ENCODE peak calls at places on chromosomes 4 and X, in ten cellular contexts. Z is MM.1S, J is hepatocyte, D is DND-41, R is keratinocyte, K is IMR-90, W is SK-N-SH, B is HepG2, E is PC-3, G is GM23338. O is an unnamed sample. For H3K27me3, the result is how much of the 10 kb centered on the place peaks cover.

GRCh38 chrX:15301924-15302323 is 13.5 kb downstream of the ASB11 start:
- DNase-seq in Z (no peak), J (peak), D (peak), R (no peak), K (peak), W (no peak), B (no peak), E (no peak), G (no peak), O (no peak)

GRCh38 chrX:9447906-9448305 is 17.0 kb upstream of the TBL1X start:
- DNase-seq in Z (no peak), J (no peak), D (no peak), R (no peak), K (no peak), W (no peak), B (no peak), E (no peak), G (no peak), O (no peak)

GRCh38 chr4:158786155-158786581 is 17.3 kb downstream of the FNIP2 start:
- DNase-seq in Z (no peak), J (no peak), D (no peak), R (no peak), K (peak), W (no peak), B (no peak), E (no peak), G (no peak), O (no peak)

GRCh38 chr4:121697626-121698025 is 846 bp upstream of the ANXA5 start:
- DNase-seq in Z (no peak), J (no peak), D (no peak), R (no peak), K (no peak), W (no peak), B (no peak), E (no peak), G (no peak), O (no peak)

GRCh38 chr4:76955187-76955586 is 5.6 kb downstream of the SEPTIN11 start:
- DNase-seq in Z (no peak), J (peak), D (no peak), R (no peak), K (peak), W (no peak), B (no peak), E (no peak), G (no peak), O (no peak)

GRCh38 chr4:90580271-90580825 is 453.2 kb downstream of the CCSER1 start:
- DNase-seq in Z (no peak), J (no peak), D (no peak), R (no peak), K (no peak), W (no peak), B (no peak), E (no peak), G (peak), O (no peak)

GRCh38 chr4:80539190-80539589 is 203.7 kb downstream of the CFAP299 start:
- DNase-seq in Z (no peak), J (no peak), D (no peak), R (no peak), K (no peak), W (no peak), B (no peak), E (no peak), G (peak), O (no peak)

GRCh38 chrX:23616361-23616760 is 50.9 kb upstream of the PRDX4 start:
- DNase-seq in Z (peak), J (peak), D (no peak), R (no peak), K (peak), W (peak), B (peak), E (peak), G (peak), O (no peak)

GRCh38 chr4:57182132-57182874 is 72.1 kb upstream of the IGFBP7 start:
- DNase-seq in Z (no peak), J (no peak), D (no peak), R (no peak), K (no peak), W (peak), B (no peak), E (no peak), G (no peak), O (no peak)

GRCh38 chr4:143036443-143036842 is 148.3 kb upstream of the USP38 start:
- DNase-seq in Z (no peak), J (no peak), D (no peak), R (no peak), K (no peak), W (no peak), B (no peak), E (no peak), G (no peak), O (no peak)

GRCh38 chr4:115851918-115852766 is 738.7 kb upstream of the NDST4 start:
- DNase-seq in Z (peak), J (peak), D (peak), R (no peak), K (no peak), W (peak), B (peak), E (peak), G (peak), O (peak)

GRCh38 chr4:128700659-128701350 is 108.7 kb upstream of the JADE1 start:
- DNase-seq in Z (no peak), J (no peak), D (no peak), R (no peak), K (no peak), W (no peak), B (no peak), E (no peak), G (no peak), O (no peak)

GRCh38 chr4:167721574-167721973 is 370.8 kb upstream of the ANXA10 start:
- DNase-seq in Z (no peak), J (no peak), D (no peak), R (no peak), K (no peak), W (no peak), B (no peak), E (peak), G (no peak), O (no peak)

GRCh38 chr4:152310223-152310622 is 225.7 kb downstream of the FBXW7 start:
- DNase-seq in Z (peak), J (no peak), D (peak), R (no peak), K (peak), W (no peak), B (no peak), E (peak), G (peak), O (peak)

GRCh38 chr4:166091914-166092510 is 219.0 kb downstream of the TLL1 start:
- DNase-seq in Z (peak), J (peak), D (no peak), R (no peak), K (peak), W (peak), B (peak), E (peak), G (peak), O (no peak)

GRCh38 chrX:38717871-38718270 is 83.4 kb upstream of the MID1IP1 start:
- DNase-seq in Z (peak), J (peak), D (peak), R (no peak), K (peak), W (peak), B (peak), E (peak), G (peak), O (no peak)

GRCh38 chr4:8007581-8007980 is 67.9 kb upstream of the AFAP1 start:
- DNase-seq in Z (no peak), J (no peak), D (no peak), R (no peak), K (no peak), W (no peak), B (no peak), E (no peak), G (no peak), O (no peak)

GRCh38 chr4:57070461-57070860 is 39.7 kb downstream of the IGFBP7 start:
- DNase-seq in Z (no peak), J (no peak), D (no peak), R (no peak), K (no peak), W (no peak), B (no peak), E (peak), G (no peak), O (no peak)

GRCh38 chr4:2058264-2059033 is 678 bp upstream of the NAT8L start:
- DNase-seq in Z (no peak), J (peak), D (no peak), R (no peak), K (no peak), W (peak), B (no peak), E (no peak), G (peak), O (no peak)

GRCh38 chrX:98405376-98405775 is 1521.7 kb downstream of the RPA4 start:
- DNase-seq in Z (no peak), J (no peak), D (no peak), R (no peak), K (no peak), W (no peak), B (no peak), E (peak), G (no peak), O (no peak)

GRCh38 chr4:107733431-107733925 is 13.4 kb upstream of the PAPSS1 start:
- DNase-seq in Z (no peak), J (no peak), D (no peak), R (no peak), K (no peak), W (peak), B (no peak), E (no peak), G (no peak), O (no peak)

GRCh38 chr4:10981611-10982010 is 297.0 kb upstream of the CLNK start:
- DNase-seq in Z (no peak), J (no peak), D (no peak), R (no peak), K (no peak), W (no peak), B (no peak), E (no peak), G (peak), O (no peak)

GRCh38 chr4:65538571-65538970 is 131.7 kb downstream of the EPHA5 start:
- DNase-seq in Z (no peak), J (no peak), D (no peak), R (no peak), K (peak), W (no peak), B (no peak), E (peak), G (no peak), O (no peak)

GRCh38 chr4:82360298-82361177 is 13.3 kb downstream of the HNRNPD start:
- DNase-seq in Z (peak), J (peak), D (no peak), R (no peak), K (peak), W (peak), B (no peak), E (peak), G (peak), O (no peak)

GRCh38 chr4:77501240-77501639 is 104.4 kb upstream of the CXCL13 start:
- DNase-seq in Z (no peak), J (no peak), D (no peak), R (no peak), K (no peak), W (no peak), B (no peak), E (no peak), G (no peak), O (no peak)

GRCh38 chr4:153025402-153025801 is 89.3 kb downstream of the FHDC1 start:
- DNase-seq in Z (no peak), J (peak), D (no peak), R (no peak), K (no peak), W (no peak), B (no peak), E (no peak), G (no peak), O (no peak)

GRCh38 chr4:18859468-18859867 is 837.9 kb upstream of the LCORL start:
- DNase-seq in Z (no peak), J (no peak), D (no peak), R (no peak), K (no peak), W (no peak), B (no peak), E (no peak), G (peak), O (no peak)

GRCh38 chr4:8215001-8215427 is 15.9 kb downstream of the SH3TC1 start:
- DNase-seq in Z (no peak), J (peak), D (no peak), R (no peak), K (peak), W (no peak), B (no peak), E (no peak), G (no peak), O (no peak)

GRCh38 chrX:29542147-29542546 is 673.2 kb upstream of the MAGEB2 start:
- DNase-seq in Z (no peak), J (no peak), D (no peak), R (no peak), K (no peak), W (no peak), B (no peak), E (no peak), G (no peak), O (no peak)

GRCh38 chrX:15738686-15739016 is 581 bp downstream of the CA5B start:
- DNase-seq in Z (no peak), J (no peak), D (no peak), R (no peak), K (no peak), W (no peak), B (no peak), E (no peak), G (no peak), O (no peak)

GRCh38 chrX:8724176-8724757 is 7.7 kb downstream of the ANOS1 start:
- DNase-seq in Z (no peak), J (no peak), D (no peak), R (no peak), K (no peak), W (peak), B (no peak), E (no peak), G (peak), O (no peak)

GRCh38 chr4:147944670-147945260 is 212.9 kb downstream of the ARHGAP10 start:
- DNase-seq in Z (no peak), J (no peak), D (no peak), R (no peak), K (no peak), W (no peak), B (no peak), E (no peak), G (no peak), O (no peak)

GRCh38 chrX:119606508-119607389 is 525 bp upstream of the NKRF start:
- DNase-seq in Z (no peak), J (no peak), D (no peak), R (peak), K (peak), W (no peak), B (no peak), E (no peak), G (no peak), O (no peak)

GRCh38 chr4:99054428-99054994 is 34.1 kb downstream of the ADH5 start:
- DNase-seq in Z (no peak), J (no peak), D (no peak), R (no peak), K (no peak), W (no peak), B (no peak), E (no peak), G (no peak), O (no peak)

GRCh38 chr4:48706741-48707140 is 73.3 kb downstream of the FRYL start:
- DNase-seq in Z (no peak), J (no peak), D (no peak), R (no peak), K (no peak), W (no peak), B (peak), E (no peak), G (no peak), O (no peak)

DNA sequence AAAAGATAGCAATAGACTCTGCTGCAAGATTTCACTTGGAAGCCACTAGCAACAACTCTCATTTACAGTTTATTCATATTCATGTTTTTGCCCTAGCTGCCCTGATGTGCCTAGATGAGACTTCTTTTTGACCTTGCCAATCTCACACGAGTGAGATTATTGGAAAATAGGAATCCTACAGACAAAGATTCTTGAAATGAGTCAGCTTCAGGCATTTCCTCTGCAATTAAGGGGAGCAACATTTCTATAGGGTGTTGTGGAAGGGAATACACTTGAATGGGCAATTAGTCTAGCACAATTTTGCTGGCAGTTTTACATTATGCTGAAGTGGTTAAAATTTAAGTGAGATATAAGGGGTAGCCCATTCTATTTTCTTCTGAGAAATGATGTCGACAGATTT is 217.0 kb upstream of the FAT4 start:
- DNase-seq in Z (no peak), J (no peak), D (no peak), R (no peak), K (no peak), W (no peak), B (no peak), E (no peak), G (no peak), O (no peak)
- H2AFZ ChIP-seq in Z (no peak), J (no peak), D (no peak), R (peak), K (no peak), W (peak), B (no peak), E (no peak), G (peak), O (no peak)

DNA sequence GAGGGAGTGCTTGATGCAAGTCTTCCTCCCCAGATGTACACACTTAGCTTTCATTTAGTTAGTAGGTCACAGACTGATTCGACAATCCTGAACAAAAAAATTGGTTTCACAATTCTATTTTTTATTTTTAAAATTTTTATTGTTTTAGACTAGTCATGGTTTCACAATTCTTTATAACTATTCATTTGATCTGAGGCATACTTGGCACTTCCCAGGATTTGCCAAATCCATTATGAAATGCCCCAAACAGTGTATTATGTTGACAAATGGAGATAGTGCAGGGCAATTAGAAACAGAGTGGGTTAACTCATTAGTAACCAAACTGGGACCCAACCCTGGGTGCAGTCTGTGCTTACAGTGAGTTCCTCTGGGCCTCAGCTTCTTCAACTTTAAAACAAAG is 676 bp upstream of the GPR82 start:
- DNase-seq in Z (no peak), J (no peak), D (no peak), R (no peak), K (peak), W (no peak), B (no peak), E (no peak), G (no peak), O (no peak)
- H3K27me3 ChIP-seq in Z (under half), J (under half), D (under half), R (under half), K (under half), W (under half), B (under half), E (under half), G (under half), O (under half)

GRCh38 chrX:47690175-47690574 is 31.2 kb upstream of the UXT start:
- DNase-seq in Z (no peak), J (no peak), D (no peak), R (no peak), K (no peak), W (no peak), B (no peak), E (no peak), G (no peak), O (no peak)
- TF ChIP-seq CTCF in Z (no peak), J (no peak), D (peak), R (no peak), K (no peak), W (no peak), B (no peak), E (no peak), G (no peak), O (no peak)

GRCh38 chrX:18872621-18873020 is 111.3 kb downstream of the PHKA2 start:
- DNase-seq in Z (no peak), J (no peak), D (no peak), R (no peak), K (no peak), W (no peak), B (no peak), E (no peak), G (no peak), O (no peak)
- H2AFZ ChIP-seq in Z (no peak), J (no peak), D (no peak), R (no peak), K (peak), W (peak), B (no peak), E (no peak), G (no peak), O (no peak)

GRCh38 chr4:124943938-124944337 is 231.4 kb upstream of the ANKRD50 start:
- DNase-seq in Z (no peak), J (no peak), D (no peak), R (no peak), K (no peak), W (no peak), B (no peak), E (no peak), G (peak), O (no peak)

GRCh38 chr4:124945422-124945821 is 232.9 kb upstream of the ANKRD50 start:
- DNase-seq in Z (peak), J (no peak), D (no peak), R (no peak), K (no peak), W (no peak), B (no peak), E (no peak), G (no peak), O (no peak)

GRCh38 chr4:124948976-124949597 is 236.6 kb upstream of the ANKRD50 start:
- DNase-seq in Z (peak), J (no peak), D (no peak), R (no peak), K (peak), W (no peak), B (no peak), E (peak), G (no peak), O (no peak)

GRCh38 chr4:124946696-124947095 is 234.2 kb upstream of the ANKRD50 start:
- DNase-seq in Z (no peak), J (no peak), D (no peak), R (no peak), K (no peak), W (no peak), B (no peak), E (no peak), G (no peak), O (no peak)

DNA sequence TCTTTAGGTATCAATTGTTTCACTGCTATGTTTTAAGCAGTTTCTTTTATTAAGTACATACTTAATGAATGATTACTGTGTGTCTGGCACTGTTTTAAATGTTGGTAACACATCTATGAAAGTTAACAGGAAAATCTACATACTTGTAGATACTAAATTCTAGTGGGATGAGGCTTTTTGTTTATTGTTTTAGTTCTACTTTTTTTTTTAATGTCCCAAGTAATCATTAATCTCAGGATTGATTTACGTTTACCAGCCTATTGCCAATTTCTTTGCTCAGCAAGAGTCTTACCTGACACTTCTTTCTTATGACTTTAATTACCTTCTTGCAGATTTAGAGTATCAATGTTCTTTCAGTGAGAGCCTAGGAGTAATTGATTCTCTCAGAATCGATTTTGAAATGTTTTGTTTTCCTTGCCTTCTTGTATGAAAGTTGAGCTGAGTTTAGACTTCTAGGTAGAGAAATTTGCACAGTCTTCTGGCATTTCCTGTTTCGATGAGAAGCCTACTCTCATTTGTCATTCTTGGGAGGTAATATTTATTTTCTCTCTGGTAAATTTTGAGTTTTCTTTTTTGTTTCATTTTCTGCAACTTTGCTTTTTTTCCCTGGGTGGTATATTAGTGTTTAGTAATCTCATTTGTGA is 235.2 kb upstream of the ANKRD50 start:
- DNase-seq in Z (peak), J (no peak), D (no peak), R (no peak), K (no peak), W (no peak), B (no peak), E (no peak), G (no peak), O (no peak)
- H3K27me3 ChIP-seq in Z (under half), J (under half), D (under half), R (under half), K (under half), W (under half), B (under half), E (under half), G (under half), O (under half)

DNA sequence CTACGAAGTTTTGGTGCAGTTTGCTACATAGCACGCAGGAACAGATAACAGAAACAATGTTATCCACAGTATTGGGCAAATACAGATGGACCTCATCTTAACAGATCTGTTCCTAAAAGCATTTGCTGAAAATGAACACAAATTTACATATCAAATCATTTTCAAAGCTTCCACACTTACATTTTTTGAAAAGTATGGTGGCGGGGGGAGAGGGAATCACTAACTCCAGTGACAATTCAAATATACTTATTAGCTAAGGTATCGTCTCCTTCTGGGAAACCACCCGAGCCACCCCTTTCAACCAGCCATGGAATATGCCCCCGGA is 175.0 kb downstream of the NSUN7 start:
- DNase-seq in Z (no peak), J (no peak), D (no peak), R (no peak), K (no peak), W (no peak), B (no peak), E (no peak), G (no peak), O (no peak)
- TF ChIP-seq CTCF in Z (no peak), J (no peak), D (no peak), R (no peak), K (no peak), W (no peak), B (no peak), E (no peak), G (no peak), O (no peak)